ENCODE peak calls at places on chromosomes 16 and 17, in eight cellular contexts. H, Q, T, Y, U, N, L and B are unnamed samples.

GRCh38 chr17:7610641-7611040 is 4.1 kb downstream of the FXR2 start:
- DNase-seq in H (no peak), Q (no peak), T (no peak), Y (no peak), U (no peak), N (no peak), L (no peak), B (no peak)

GRCh38 chr16:30472328-30472942 is at the start of gene ITGAL:
- DNase-seq in H (peak), Q (peak), T (no peak), Y (no peak), U (peak), N (no peak), L (no peak), B (peak)

GRCh38 chr16:11639925-11640899 is 28.0 kb upstream of the SNN start:
- DNase-seq in H (peak), Q (peak), T (peak), Y (peak), U (peak), N (peak), L (no peak), B (peak)

GRCh38 chr17:71440513-71440912 is 680.3 kb upstream of the SOX9 start:
- DNase-seq in H (no peak), Q (no peak), T (peak), Y (no peak), U (no peak), N (no peak), L (no peak), B (no peak)

GRCh38 chr16:66265106-66265415 is 101.4 kb upstream of the CDH5 start:
- DNase-seq in H (no peak), Q (no peak), T (no peak), Y (no peak), U (no peak), N (no peak), L (no peak), B (no peak)

GRCh38 chr17:29216856-29217255 is 29.8 kb upstream of the CRYBA1 start:
- DNase-seq in H (no peak), Q (no peak), T (no peak), Y (no peak), U (no peak), N (no peak), L (no peak), B (no peak)

GRCh38 chr16:972316-973002 is 1.7 kb upstream of the LMF1 start:
- DNase-seq in H (no peak), Q (no peak), T (no peak), Y (no peak), U (no peak), N (no peak), L (no peak), B (no peak)

GRCh38 chr16:72876221-72876620 is 171.7 kb downstream of the ZFHX3 start:
- DNase-seq in H (peak), Q (peak), T (peak), Y (no peak), U (peak), N (no peak), L (no peak), B (peak)

GRCh38 chr17:18858567-18859245 is 775 bp downstream of the PRPSAP2 start:
- DNase-seq in H (no peak), Q (no peak), T (no peak), Y (no peak), U (no peak), N (no peak), L (no peak), B (no peak)

GRCh38 chr16:77974883-77975282 is 47.5 kb upstream of the CLEC3A start:
- DNase-seq in H (no peak), Q (no peak), T (no peak), Y (no peak), U (no peak), N (no peak), L (no peak), B (no peak)

GRCh38 chr17:41127371-41127770 is 3.4 kb upstream of the KRTAP4-12 start:
- DNase-seq in H (no peak), Q (no peak), T (no peak), Y (no peak), U (no peak), N (no peak), L (no peak), B (no peak)

GRCh38 chr17:60155815-60156214 is 6.0 kb downstream of the CA4 start:
- DNase-seq in H (no peak), Q (no peak), T (no peak), Y (no peak), U (no peak), N (no peak), L (no peak), B (no peak)

GRCh38 chr17:15944720-15945492 is at the start of gene ADORA2B:
- DNase-seq in H (peak), Q (peak), T (peak), Y (no peak), U (peak), N (peak), L (no peak), B (no peak)

GRCh38 chr16:80718480-80719220 is 85.7 kb downstream of the CDYL2 start:
- DNase-seq in H (no peak), Q (peak), T (peak), Y (no peak), U (no peak), N (no peak), L (no peak), B (no peak)

GRCh38 chr16:51151951-51152663 is 1.0 kb upstream of the SALL1 start:
- DNase-seq in H (no peak), Q (no peak), T (peak), Y (no peak), U (peak), N (no peak), L (peak), B (peak)

GRCh38 chr16:12350945-12351344 is 374.4 kb downstream of the SNX29 start:
- DNase-seq in H (no peak), Q (no peak), T (no peak), Y (no peak), U (no peak), N (no peak), L (no peak), B (no peak)

GRCh38 chr16:23324727-23325126 is 22.6 kb downstream of the SCNN1B start:
- DNase-seq in H (peak), Q (peak), T (no peak), Y (no peak), U (peak), N (no peak), L (no peak), B (no peak)

GRCh38 chr16:65546353-65546791 is 424.5 kb upstream of the CDH11 start:
- DNase-seq in H (no peak), Q (no peak), T (peak), Y (no peak), U (no peak), N (no peak), L (no peak), B (no peak)

GRCh38 chr17:11239379-11239970 is 1.5 kb upstream of the SHISA6 start:
- DNase-seq in H (no peak), Q (no peak), T (no peak), Y (no peak), U (no peak), N (no peak), L (no peak), B (no peak)

GRCh38 chr16:474420-475122 is 49.1 kb downstream of the RAB11FIP3 start:
- DNase-seq in H (no peak), Q (no peak), T (no peak), Y (no peak), U (no peak), N (no peak), L (no peak), B (no peak)

GRCh38 chr16:3364774-3365427 is 9.2 kb downstream of the OR2C1 start:
- DNase-seq in H (peak), Q (peak), T (peak), Y (peak), U (peak), N (peak), L (no peak), B (peak)

GRCh38 chr16:48608871-48609452 is 1.0 kb downstream of the N4BP1 start:
- DNase-seq in H (no peak), Q (no peak), T (no peak), Y (no peak), U (no peak), N (no peak), L (no peak), B (no peak)

GRCh38 chr16:56610017-56610608 is 1.7 kb downstream of the MT2A start:
- DNase-seq in H (no peak), Q (peak), T (peak), Y (no peak), U (no peak), N (peak), L (no peak), B (peak)

GRCh38 chr17:77210331-77210730 is 69.6 kb downstream of the SEC14L1 start:
- DNase-seq in H (no peak), Q (no peak), T (no peak), Y (no peak), U (no peak), N (no peak), L (no peak), B (no peak)

GRCh38 chr17:46727572-46728348 is 90.7 kb downstream of the WNT3 start:
- DNase-seq in H (no peak), Q (no peak), T (peak), Y (no peak), U (no peak), N (no peak), L (no peak), B (no peak)

GRCh38 chr16:85200471-85201278 is 88.4 kb upstream of the CIBAR2 start:
- DNase-seq in H (no peak), Q (no peak), T (no peak), Y (no peak), U (no peak), N (no peak), L (no peak), B (no peak)

GRCh38 chr17:58991718-58992331 is 114.9 kb downstream of the TRIM37 start:
- DNase-seq in H (no peak), Q (peak), T (peak), Y (no peak), U (no peak), N (no peak), L (no peak), B (no peak)

GRCh38 chr17:17420561-17421269 is 56.1 kb upstream of the MED9 start:
- DNase-seq in H (peak), Q (no peak), T (peak), Y (no peak), U (peak), N (no peak), L (no peak), B (peak)

GRCh38 chr17:10737786-10738185 is 8.0 kb upstream of the TMEM220 start:
- DNase-seq in H (no peak), Q (no peak), T (no peak), Y (no peak), U (no peak), N (no peak), L (no peak), B (no peak)

GRCh38 chr17:45256114-45256966 is 5.6 kb downstream of the SPATA32 start:
- DNase-seq in H (no peak), Q (no peak), T (no peak), Y (no peak), U (no peak), N (no peak), L (no peak), B (no peak)
- TF ChIP-seq CTCF in H (no peak), Q (no peak), T (no peak), Y (no peak), U (no peak), N (no peak), L (peak), B (no peak)

GRCh38 chr17:82416771-82417170 is 1.4 kb upstream of the HEXD start:
- DNase-seq in H (no peak), Q (no peak), T (no peak), Y (no peak), U (no peak), N (no peak), L (no peak), B (no peak)

GRCh38 chr17:82418001-82418986 is at the start of the genes HEXD and OGFOD3:
- DNase-seq in H (peak), Q (peak), T (peak), Y (no peak), U (peak), N (peak), L (no peak), B (peak)

GRCh38 chr17:82416264-82416663 is 1.9 kb upstream of the HEXD start:
- DNase-seq in H (no peak), Q (no peak), T (no peak), Y (no peak), U (no peak), N (no peak), L (no peak), B (no peak)

GRCh38 chr17:82415786-82416185 is 2.4 kb upstream of the HEXD start:
- DNase-seq in H (no peak), Q (no peak), T (no peak), Y (no peak), U (no peak), N (no peak), L (no peak), B (no peak)

DNA sequence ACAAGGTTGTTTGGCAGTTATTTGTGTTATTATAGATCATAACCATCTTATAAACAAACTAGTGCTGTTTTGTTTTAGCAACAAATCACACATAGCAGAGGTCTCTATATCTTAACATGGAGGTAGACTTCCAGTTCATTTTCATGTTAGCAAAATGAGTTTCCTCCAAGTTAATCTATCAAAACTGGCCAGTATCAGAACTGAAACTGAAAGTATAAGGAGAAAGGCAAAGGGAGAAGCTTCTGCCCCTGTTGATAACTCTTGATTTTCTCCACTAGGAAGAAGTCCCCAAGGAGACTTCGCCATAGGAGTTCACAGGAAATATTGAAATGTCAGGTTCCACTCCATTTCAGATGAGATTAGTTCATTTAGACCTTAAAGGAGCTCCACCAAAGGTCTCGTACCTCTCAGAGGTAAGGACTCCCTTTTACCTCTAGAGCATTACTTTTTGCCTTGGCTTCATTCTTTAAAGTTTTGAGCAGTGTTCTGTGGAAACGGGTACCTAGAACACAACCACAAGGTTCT is 1.1 kb upstream of the OGFOD3 start:
- DNase-seq in H (no peak), Q (no peak), T (no peak), Y (no peak), U (no peak), N (no peak), L (no peak), B (no peak)
- H3K4me3 ChIP-seq in H (no peak), Q (peak), T (peak), Y (peak), U (no peak), N (no peak), L (no peak), B (no peak)

DNA sequence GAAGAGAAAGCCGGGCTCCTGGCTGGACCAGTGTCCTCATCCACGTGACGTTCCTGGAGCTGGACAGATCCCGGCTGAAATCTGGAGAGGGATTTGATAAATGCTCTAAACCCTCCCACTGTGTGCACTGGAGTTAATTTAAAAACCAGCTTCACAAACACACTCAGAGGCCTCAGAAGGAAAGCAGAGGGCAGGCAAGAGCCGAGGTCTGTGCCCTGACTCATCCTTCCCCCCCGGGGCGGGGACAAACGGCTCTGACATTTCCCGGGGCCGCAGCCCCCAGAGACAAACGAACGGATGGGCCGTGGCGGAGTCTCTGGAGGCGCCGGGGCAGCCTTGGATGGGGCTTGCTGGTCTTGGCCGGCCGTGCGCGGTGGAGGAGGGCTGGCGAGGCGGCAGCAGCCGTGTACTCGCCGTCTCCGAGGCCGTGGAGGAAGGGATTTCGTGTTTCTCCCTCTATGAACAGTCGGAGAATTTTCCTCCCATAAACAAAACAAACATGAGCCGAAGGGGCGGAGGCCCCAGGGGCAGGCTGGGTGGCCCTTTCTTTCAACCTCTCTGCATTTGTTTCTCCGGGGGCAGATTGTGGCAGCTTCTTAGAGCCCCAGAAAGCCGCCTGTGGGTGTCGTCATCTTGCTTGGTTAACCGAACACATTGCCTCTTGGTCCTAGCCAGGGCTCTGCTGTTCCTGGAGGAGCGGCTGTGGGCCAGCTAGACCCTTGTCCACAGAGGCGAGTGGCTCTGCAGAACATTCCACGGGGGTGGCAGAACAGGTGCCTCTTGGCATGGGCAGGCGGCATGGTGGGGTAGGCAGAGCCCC is 94.3 kb downstream of the NTN1 start:
- DNase-seq in H (peak), Q (no peak), T (peak), Y (peak), U (peak), N (peak), L (peak), B (peak)
- TF ChIP-seq CTCF in H (no peak), Q (no peak), T (no peak), Y (peak), U (no peak), N (peak), L (peak), B (no peak)

DNA sequence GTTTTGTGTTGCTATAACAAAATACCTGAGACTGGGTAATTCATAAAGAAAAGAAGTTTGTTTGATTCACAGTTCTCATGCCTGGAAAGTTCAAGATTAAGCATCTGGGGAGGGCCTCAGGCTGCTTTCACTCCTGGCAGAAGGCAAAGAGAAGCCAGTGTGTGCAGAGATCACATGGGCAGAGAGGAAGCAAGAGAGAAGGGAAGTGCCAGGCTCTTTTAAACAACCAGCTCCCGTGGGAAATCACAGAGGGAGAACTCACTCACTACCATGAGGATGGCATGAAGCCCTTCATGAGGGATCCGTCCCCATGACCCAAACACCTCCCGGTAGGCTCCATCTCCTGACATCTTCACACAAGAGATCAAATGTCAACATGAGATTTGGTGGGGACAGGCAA is 501.6 kb downstream of the MAF start:
- DNase-seq in H (no peak), Q (no peak), T (no peak), Y (no peak), U (no peak), N (no peak), L (no peak), B (no peak)
- H3K4me3 ChIP-seq in H (no peak), Q (no peak), T (no peak), Y (no peak), U (no peak), N (no peak), L (no peak), B (no peak)

DNA sequence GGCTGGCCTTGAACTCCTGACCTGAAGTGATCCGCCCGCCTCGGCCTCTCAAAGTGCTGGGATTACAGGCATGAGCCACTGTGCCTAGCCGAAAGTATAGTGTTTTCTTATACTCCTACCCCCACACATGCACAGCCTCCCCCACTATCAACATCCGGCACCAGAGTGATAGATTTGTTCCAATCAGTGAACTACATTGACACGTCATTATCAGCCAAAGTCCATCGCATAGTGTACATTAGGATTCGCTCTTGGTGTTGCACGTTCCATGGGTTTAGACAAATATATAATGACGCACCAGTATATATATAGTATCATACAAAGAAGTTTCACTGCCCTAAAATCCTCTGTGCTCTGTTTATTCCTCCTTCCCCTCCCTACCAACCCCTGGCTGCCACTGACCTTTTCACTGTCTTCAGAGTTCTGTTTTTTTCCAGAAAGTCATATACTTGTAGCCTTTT is 11.9 kb upstream of the TM4SF5 start:
- DNase-seq in H (no peak), Q (no peak), T (no peak), Y (no peak), U (no peak), N (no peak), L (no peak), B (no peak)
- TF ChIP-seq CTCF in H (no peak), Q (no peak), T (no peak), Y (no peak), U (no peak), N (no peak), L (no peak), B (no peak)

DNA sequence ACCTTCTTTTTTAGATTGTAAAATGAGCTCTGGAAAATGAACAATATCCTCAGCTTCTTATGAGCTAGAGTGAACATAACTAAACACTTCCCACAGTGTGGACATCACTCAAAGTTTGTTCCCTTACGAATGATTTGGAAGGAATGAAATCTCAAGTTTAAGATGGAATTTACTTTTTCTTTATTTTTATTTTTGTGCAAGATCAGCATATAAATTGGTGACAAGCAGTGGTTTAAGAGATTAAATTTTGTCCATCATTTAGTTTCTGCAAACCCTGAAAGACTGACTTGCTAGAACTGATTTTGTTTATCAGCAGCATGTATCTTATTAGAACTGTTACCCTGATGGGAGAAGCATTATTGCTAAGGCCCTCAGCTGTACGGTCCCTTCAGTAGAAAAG is 420.1 kb downstream of the CDH8 start:
- DNase-seq in H (no peak), Q (no peak), T (no peak), Y (no peak), U (no peak), N (no peak), L (no peak), B (no peak)
- H3K4me3 ChIP-seq in H (no peak), Q (no peak), T (no peak), Y (no peak), U (no peak), N (no peak), L (no peak), B (no peak)